ENCODE peak calls at places on chromosomes 4 and X, in seven cellular contexts. One of them, this sample, is unnamed.

GRCh38 chrX:85084770-85085393 is 81.2 kb downstream of the APOOL start:
- DNase-seq in GM23248: peak; percentile 34
- DNase-seq in ovary: no peak
- DNase-seq in body of pancreas: peak; percentile 3
- DNase-seq in hepatocyte: peak; percentile 48
- DNase-seq in OCI-LY7: peak; percentile 33
- DNase-seq in AG04450: peak; percentile 8
- DNase-seq in this sample: no peak

GRCh38 chrX:133362538-133362937 is 52.8 kb downstream of the GPC4 start:
- DNase-seq in GM23248: no peak
- DNase-seq in ovary: no peak
- DNase-seq in body of pancreas: no peak
- DNase-seq in hepatocyte: no peak
- DNase-seq in OCI-LY7: no peak
- DNase-seq in AG04450: no peak
- DNase-seq in this sample: no peak

GRCh38 chrX:66399273-66399672 is 235.2 kb downstream of the HEPH start:
- DNase-seq in GM23248: no peak
- DNase-seq in ovary: no peak
- DNase-seq in body of pancreas: no peak
- DNase-seq in hepatocyte: no peak
- DNase-seq in OCI-LY7: no peak
- DNase-seq in AG04450: no peak
- DNase-seq in this sample: no peak

GRCh38 chr4:2757426-2757825 is 1.3 kb upstream of the TNIP2 start:
- DNase-seq in GM23248: no peak
- DNase-seq in ovary: no peak
- DNase-seq in body of pancreas: no peak
- DNase-seq in hepatocyte: no peak
- DNase-seq in OCI-LY7: no peak
- DNase-seq in AG04450: no peak
- DNase-seq in this sample: no peak

GRCh38 chr4:113113151-113113550 is 63.7 kb downstream of the ANK2 start:
- DNase-seq in GM23248: no peak
- DNase-seq in ovary: no peak
- DNase-seq in body of pancreas: no peak
- DNase-seq in hepatocyte: no peak
- DNase-seq in OCI-LY7: no peak
- DNase-seq in AG04450: no peak
- DNase-seq in this sample: no peak

GRCh38 chrX:103338663-103339062 is 8.6 kb downstream of the TCEAL7 start:
- DNase-seq in GM23248: no peak
- DNase-seq in ovary: no peak
- DNase-seq in body of pancreas: no peak
- DNase-seq in hepatocyte: no peak
- DNase-seq in OCI-LY7: no peak
- DNase-seq in AG04450: no peak
- DNase-seq in this sample: no peak

GRCh38 chr4:10083861-10084641 is 32.5 kb downstream of the WDR1 start:
- DNase-seq in GM23248: no peak
- DNase-seq in ovary: no peak
- DNase-seq in body of pancreas: no peak
- DNase-seq in hepatocyte: no peak
- DNase-seq in OCI-LY7: no peak
- DNase-seq in AG04450: no peak
- DNase-seq in this sample: no peak

GRCh38 chr4:7973545-7973981 is 33.9 kb upstream of the AFAP1 start:
- DNase-seq in GM23248: peak; percentile 86
- DNase-seq in ovary: no peak
- DNase-seq in body of pancreas: no peak
- DNase-seq in hepatocyte: no peak
- DNase-seq in OCI-LY7: no peak
- DNase-seq in AG04450: no peak
- DNase-seq in this sample: no peak

GRCh38 chrX:40092808-40093435 is 4.8 kb downstream of the BCOR start:
- DNase-seq in GM23248: no peak
- DNase-seq in ovary: no peak
- DNase-seq in body of pancreas: no peak
- DNase-seq in hepatocyte: no peak
- DNase-seq in OCI-LY7: no peak
- DNase-seq in AG04450: no peak
- DNase-seq in this sample: no peak

GRCh38 chr4:20028694-20029093 is 223.0 kb upstream of the SLIT2 start:
- DNase-seq in GM23248: peak; percentile 74
- DNase-seq in ovary: no peak
- DNase-seq in body of pancreas: no peak
- DNase-seq in hepatocyte: no peak
- DNase-seq in OCI-LY7: no peak
- DNase-seq in AG04450: no peak
- DNase-seq in this sample: no peak

GRCh38 chr4:145839151-145839550 is 99.5 kb downstream of the ZNF827 start:
- DNase-seq in GM23248: no peak
- DNase-seq in ovary: no peak
- DNase-seq in body of pancreas: no peak
- DNase-seq in hepatocyte: no peak
- DNase-seq in OCI-LY7: no peak
- DNase-seq in AG04450: no peak
- DNase-seq in this sample: no peak

GRCh38 chr4:77158487-77158861 is 1.5 kb downstream of the CCNG2 start:
- DNase-seq in GM23248: peak; percentile 69
- DNase-seq in ovary: peak; percentile 29
- DNase-seq in body of pancreas: no peak
- DNase-seq in hepatocyte: no peak
- DNase-seq in OCI-LY7: no peak
- DNase-seq in AG04450: no peak
- DNase-seq in this sample: no peak

GRCh38 chr4:142954415-142954814 is 108.3 kb upstream of the INPP4B start:
- DNase-seq in GM23248: no peak
- DNase-seq in ovary: no peak
- DNase-seq in body of pancreas: no peak
- DNase-seq in hepatocyte: no peak
- DNase-seq in OCI-LY7: no peak
- DNase-seq in AG04450: no peak
- DNase-seq in this sample: no peak

GRCh38 chrX:109714340-109714958 is 18.6 kb downstream of the ACSL4 start:
- DNase-seq in GM23248: peak; percentile 65
- DNase-seq in ovary: no peak
- DNase-seq in body of pancreas: no peak
- DNase-seq in hepatocyte: no peak
- DNase-seq in OCI-LY7: no peak
- DNase-seq in AG04450: peak; percentile 59
- DNase-seq in this sample: no peak

GRCh38 chr4:82381661-82382284 is 8.0 kb upstream of the HNRNPD start:
- DNase-seq in GM23248: peak; percentile 69
- DNase-seq in ovary: no peak
- DNase-seq in body of pancreas: no peak
- DNase-seq in hepatocyte: no peak
- DNase-seq in OCI-LY7: no peak
- DNase-seq in AG04450: no peak
- DNase-seq in this sample: no peak

GRCh38 chr4:82380831-82381230 is 7.0 kb upstream of the HNRNPD start:
- DNase-seq in GM23248: no peak
- DNase-seq in ovary: no peak
- DNase-seq in body of pancreas: no peak
- DNase-seq in hepatocyte: no peak
- DNase-seq in OCI-LY7: no peak
- DNase-seq in AG04450: no peak
- DNase-seq in this sample: no peak

GRCh38 chr4:82380344-82380743 is 6.6 kb upstream of the HNRNPD start:
- DNase-seq in GM23248: peak; percentile 33
- DNase-seq in ovary: no peak
- DNase-seq in body of pancreas: no peak
- DNase-seq in hepatocyte: no peak
- DNase-seq in OCI-LY7: no peak
- DNase-seq in AG04450: no peak
- DNase-seq in this sample: no peak

GRCh38 chr4:82382756-82383155 is 9.0 kb upstream of the HNRNPD start:
- DNase-seq in GM23248: no peak
- DNase-seq in ovary: no peak
- DNase-seq in body of pancreas: no peak
- DNase-seq in hepatocyte: no peak
- DNase-seq in OCI-LY7: peak; percentile 24
- DNase-seq in AG04450: no peak
- DNase-seq in this sample: no peak

GRCh38 chr4:82381235-82381634 is 7.4 kb upstream of the HNRNPD start:
- DNase-seq in GM23248: no peak
- DNase-seq in ovary: no peak
- DNase-seq in body of pancreas: no peak
- DNase-seq in hepatocyte: no peak
- DNase-seq in OCI-LY7: no peak
- DNase-seq in AG04450: no peak
- DNase-seq in this sample: no peak
- H3K9me3 ChIP-seq in GM23248: no peaks in the 10 kb centered on the region
- H3K9me3 ChIP-seq in ovary: no peaks in the 10 kb centered on the region
- H3K9me3 ChIP-seq in body of pancreas: no peaks in the 10 kb centered on the region
- H3K9me3 ChIP-seq in hepatocyte: no peaks in the 10 kb centered on the region
- H3K9me3 ChIP-seq in OCI-LY7: peaks cover 17% of the 10 kb centered on the region
- H3K9me3 ChIP-seq in AG04450: peaks cover 12% of the 10 kb centered on the region
- H3K9me3 ChIP-seq in this sample: no peaks in the 10 kb centered on the region

GRCh38 chr4:17206829-17207773 is 304.8 kb downstream of the QDPR start:
- DNase-seq in GM23248: no peak
- DNase-seq in ovary: no peak
- DNase-seq in body of pancreas: no peak
- DNase-seq in hepatocyte: no peak
- DNase-seq in OCI-LY7: peak; percentile 35
- DNase-seq in AG04450: no peak
- DNase-seq in this sample: no peak

GRCh38 chr4:17204908-17205307 is 306.5 kb upstream of the LDB2 start:
- DNase-seq in GM23248: no peak
- DNase-seq in ovary: no peak
- DNase-seq in body of pancreas: no peak
- DNase-seq in hepatocyte: no peak
- DNase-seq in OCI-LY7: no peak
- DNase-seq in AG04450: no peak
- DNase-seq in this sample: no peak

GRCh38 chr4:17203767-17204166 is 305.3 kb upstream of the LDB2 start:
- DNase-seq in GM23248: no peak
- DNase-seq in ovary: no peak
- DNase-seq in body of pancreas: no peak
- DNase-seq in hepatocyte: no peak
- DNase-seq in OCI-LY7: no peak
- DNase-seq in AG04450: no peak
- DNase-seq in this sample: no peak
- H3K9me3 ChIP-seq in GM23248: no peaks in the 10 kb centered on the region
- H3K9me3 ChIP-seq in ovary: no peaks in the 10 kb centered on the region
- H3K9me3 ChIP-seq in body of pancreas: no peaks in the 10 kb centered on the region
- H3K9me3 ChIP-seq in hepatocyte: no peaks in the 10 kb centered on the region
- H3K9me3 ChIP-seq in OCI-LY7: no peaks in the 10 kb centered on the region
- H3K9me3 ChIP-seq in AG04450: peaks cover 2% of the 10 kb centered on the region
- H3K9me3 ChIP-seq in this sample: no peaks in the 10 kb centered on the region

GRCh38 chrX:153347530-153347929 is 13.6 kb downstream of the ZNF275 start:
- DNase-seq in GM23248: no peak
- DNase-seq in ovary: no peak
- DNase-seq in body of pancreas: no peak
- DNase-seq in hepatocyte: no peak
- DNase-seq in OCI-LY7: no peak
- DNase-seq in AG04450: no peak
- DNase-seq in this sample: no peak
- H3K9me3 ChIP-seq in GM23248: no peaks in the 10 kb centered on the region
- H3K9me3 ChIP-seq in ovary: no peaks in the 10 kb centered on the region
- H3K9me3 ChIP-seq in body of pancreas: no peaks in the 10 kb centered on the region
- H3K9me3 ChIP-seq in hepatocyte: no peaks in the 10 kb centered on the region
- H3K9me3 ChIP-seq in OCI-LY7: no peaks in the 10 kb centered on the region
- H3K9me3 ChIP-seq in AG04450: no peaks in the 10 kb centered on the region
- H3K9me3 ChIP-seq in this sample: no peaks in the 10 kb centered on the region

DNA sequence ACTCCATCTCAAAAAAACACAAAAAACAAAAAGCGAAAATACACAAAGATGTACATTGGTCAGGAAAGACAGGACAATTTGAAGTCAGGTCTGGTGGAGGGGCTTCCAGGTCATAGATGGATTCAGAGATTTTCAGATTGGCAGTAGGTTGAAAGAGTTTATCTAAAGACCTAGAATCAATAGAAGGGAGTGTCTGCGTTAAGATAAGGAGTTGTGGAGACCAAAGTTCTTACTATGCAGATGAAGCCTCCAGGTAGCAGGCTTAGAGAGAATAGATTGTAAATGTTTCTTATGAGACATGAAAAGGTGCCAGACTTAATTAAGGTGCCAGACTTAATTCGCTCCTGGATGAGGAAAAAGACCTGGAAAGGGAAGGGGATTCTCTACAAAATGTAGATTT is 6.9 kb upstream of the RPS3A start:
- DNase-seq in GM23248: no peak
- DNase-seq in ovary: no peak
- DNase-seq in body of pancreas: no peak
- DNase-seq in hepatocyte: no peak
- DNase-seq in OCI-LY7: no peak
- DNase-seq in AG04450: no peak
- DNase-seq in this sample: no peak
- H3K9me3 ChIP-seq in GM23248: no peaks in the 10 kb centered on the region
- H3K9me3 ChIP-seq in ovary: no peaks in the 10 kb centered on the region
- H3K9me3 ChIP-seq in body of pancreas: no peaks in the 10 kb centered on the region
- H3K9me3 ChIP-seq in hepatocyte: no peaks in the 10 kb centered on the region
- H3K9me3 ChIP-seq in OCI-LY7: no peaks in the 10 kb centered on the region
- H3K9me3 ChIP-seq in AG04450: no peaks in the 10 kb centered on the region
- H3K9me3 ChIP-seq in this sample: no peaks in the 10 kb centered on the region

DNA sequence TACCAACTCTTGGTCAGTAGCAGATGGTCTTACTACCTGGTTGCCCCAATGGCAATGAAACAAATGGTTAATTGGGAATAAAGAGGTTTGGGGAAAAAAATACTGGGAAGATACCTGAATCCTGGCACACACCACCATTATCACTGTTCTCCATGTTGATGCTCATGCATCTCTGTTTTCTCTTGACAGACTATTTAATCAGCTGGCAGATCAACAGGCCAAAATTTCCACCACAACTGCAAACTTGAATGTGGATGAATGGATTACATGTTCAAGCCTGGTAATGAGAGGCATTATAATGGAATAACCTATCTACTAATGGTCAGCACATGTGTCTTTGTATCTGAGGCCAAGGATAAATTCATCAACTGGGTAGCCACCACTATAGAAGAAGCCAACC is 45.7 kb downstream of the ZNF721 start:
- DNase-seq in GM23248: no peak
- DNase-seq in ovary: no peak
- DNase-seq in body of pancreas: no peak
- DNase-seq in hepatocyte: no peak
- DNase-seq in OCI-LY7: no peak
- DNase-seq in AG04450: no peak
- DNase-seq in this sample: no peak
- H3K9me3 ChIP-seq in GM23248: peaks cover 27% of the 10 kb centered on the region
- H3K9me3 ChIP-seq in ovary: peaks cover 61% of the 10 kb centered on the region
- H3K9me3 ChIP-seq in body of pancreas: no peaks in the 10 kb centered on the region
- H3K9me3 ChIP-seq in hepatocyte: peaks cover 89% of the 10 kb centered on the region
- H3K9me3 ChIP-seq in OCI-LY7: peaks cover 80% of the 10 kb centered on the region
- H3K9me3 ChIP-seq in AG04450: peaks cover 68% of the 10 kb centered on the region
- H3K9me3 ChIP-seq in this sample: peaks cover 69% of the 10 kb centered on the region

DNA sequence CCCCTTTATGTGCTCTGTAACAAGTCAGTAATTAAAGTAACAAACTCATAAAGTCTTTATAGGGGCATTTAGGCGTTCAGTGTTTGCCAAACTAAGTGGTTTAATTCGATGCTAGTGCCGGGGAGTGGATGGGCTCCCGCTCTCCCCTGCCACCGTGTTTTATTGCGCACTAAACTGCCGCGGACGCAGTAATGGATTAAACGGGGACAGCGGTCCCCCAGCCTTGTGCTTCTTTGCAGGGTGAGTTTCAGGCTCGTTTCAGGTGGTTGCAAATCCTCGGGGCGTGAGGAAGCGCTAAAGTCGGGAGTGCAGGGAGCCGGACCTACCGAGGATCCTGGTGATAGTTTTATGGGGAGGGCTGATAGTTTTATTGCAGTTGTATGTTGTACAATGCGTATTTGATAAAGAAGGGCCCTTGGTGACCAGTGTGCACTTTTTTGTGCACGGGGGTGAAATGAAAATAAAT is 1.7 kb upstream of the PHOX2B start:
- DNase-seq in GM23248: no peak
- DNase-seq in ovary: no peak
- DNase-seq in body of pancreas: no peak
- DNase-seq in hepatocyte: no peak
- DNase-seq in OCI-LY7: no peak
- DNase-seq in AG04450: no peak
- DNase-seq in this sample: no peak
- H3K9me3 ChIP-seq in GM23248: no peaks in the 10 kb centered on the region
- H3K9me3 ChIP-seq in ovary: peaks cover 9% of the 10 kb centered on the region
- H3K9me3 ChIP-seq in body of pancreas: no peaks in the 10 kb centered on the region
- H3K9me3 ChIP-seq in hepatocyte: no peaks in the 10 kb centered on the region
- H3K9me3 ChIP-seq in OCI-LY7: no peaks in the 10 kb centered on the region
- H3K9me3 ChIP-seq in AG04450: peaks cover 11% of the 10 kb centered on the region
- H3K9me3 ChIP-seq in this sample: no peaks in the 10 kb centered on the region